ENCODE peak calls at places on chromosomes 1 and 21, in six cellular contexts. L is suprapubic skin, K is stomach, W is H1, X is tibial nerve, C is A549. T is an unnamed sample.

GRCh38 chr1:8409107-8409506 is 91.2 kb downstream of the SLC45A1 start:
- DNase-seq in L (no peak), K (no peak), W (no peak), X (peak), C (no peak), T (peak)

GRCh38 chr21:18265955-18266354 is 21.3 kb downstream of the CHODL start:
- DNase-seq in L (no peak), K (no peak), W (no peak), X (no peak), C (no peak), T (no peak)

GRCh38 chr1:8422439-8423133 is 104.7 kb downstream of the SLC45A1 start:
- DNase-seq in L (no peak), K (no peak), W (no peak), X (peak), C (no peak), T (peak)

GRCh38 chr1:67629370-67630075 is 55.5 kb upstream of the GADD45A start:
- DNase-seq in L (no peak), K (no peak), W (no peak), X (no peak), C (no peak), T (no peak)

GRCh38 chr21:15826147-15826780 is 96.5 kb downstream of the USP25 start:
- DNase-seq in L (no peak), K (no peak), W (no peak), X (no peak), C (peak), T (peak)

GRCh38 chr21:15064576-15065380 is at the start of gene NRIP1:
- DNase-seq in L (peak), K (peak), W (peak), X (peak), C (peak), T (peak)

GRCh38 chr1:167752219-167752985 is 30.6 kb downstream of the MPZL1 start:
- DNase-seq in L (no peak), K (no peak), W (no peak), X (no peak), C (no peak), T (no peak)

GRCh38 chr1:178727014-178727895 is 2.2 kb downstream of the RALGPS2 start:
- DNase-seq in L (no peak), K (no peak), W (no peak), X (no peak), C (no peak), T (no peak)

GRCh38 chr1:245869847-245870246 is 637.2 kb downstream of the SMYD3 start:
- DNase-seq in L (no peak), K (no peak), W (no peak), X (no peak), C (no peak), T (no peak)

GRCh38 chr1:30795026-30795425 is 37.5 kb upstream of the LAPTM5 start:
- DNase-seq in L (no peak), K (no peak), W (no peak), X (no peak), C (no peak), T (no peak)

GRCh38 chr21:41580758-41581554 is 73.0 kb upstream of the TMPRSS2 start:
- DNase-seq in L (no peak), K (peak), W (peak), X (no peak), C (no peak), T (peak)

GRCh38 chr1:7046314-7046713 is 261.1 kb downstream of the CAMTA1 start:
- DNase-seq in L (no peak), K (peak), W (peak), X (no peak), C (no peak), T (no peak)

GRCh38 chr1:876428-876827 is 47.3 kb upstream of the SAMD11 start:
- DNase-seq in L (no peak), K (no peak), W (no peak), X (no peak), C (no peak), T (no peak)

GRCh38 chr1:44220001-44220751 is 6.9 kb downstream of the DMAP1 start:
- DNase-seq in L (no peak), K (no peak), W (no peak), X (no peak), C (no peak), T (no peak)

GRCh38 chr1:28862571-28863403 is 50.8 kb downstream of the OPRD1 start:
- DNase-seq in L (no peak), K (no peak), W (no peak), X (no peak), C (no peak), T (no peak)

GRCh38 chr1:43048601-43049011 is 89.9 kb upstream of the SLC2A1 start:
- DNase-seq in L (no peak), K (no peak), W (no peak), X (no peak), C (no peak), T (no peak)

GRCh38 chr1:179821524-179821923 is 56.1 kb downstream of the TOR1AIP2 start:
- DNase-seq in L (peak), K (no peak), W (no peak), X (no peak), C (no peak), T (no peak)

GRCh38 chr21:45417256-45417950 is 12.4 kb downstream of the COL18A1 start:
- DNase-seq in L (no peak), K (no peak), W (no peak), X (no peak), C (no peak), T (no peak)

GRCh38 chr1:1906185-1907097 is 8.6 kb upstream of the CALML6 start:
- DNase-seq in L (peak), K (peak), W (peak), X (peak), C (peak), T (peak)

GRCh38 chr1:156128749-156129682 is 14.5 kb downstream of the LMNA start:
- DNase-seq in L (no peak), K (no peak), W (no peak), X (no peak), C (no peak), T (peak)

GRCh38 chr1:198167436-198167934 is 10.7 kb downstream of the NEK7 start:
- DNase-seq in L (no peak), K (no peak), W (no peak), X (no peak), C (no peak), T (no peak)

GRCh38 chr1:186303911-186304310 is 71.1 kb downstream of the TPR start:
- DNase-seq in L (no peak), K (no peak), W (no peak), X (no peak), C (no peak), T (no peak)

GRCh38 chr1:213979751-213980605 is 7.8 kb upstream of the PROX1 start:
- DNase-seq in L (no peak), K (no peak), W (peak), X (no peak), C (no peak), T (no peak)

GRCh38 chr1:203508463-203508862 is 14.5 kb downstream of the OPTC start:
- DNase-seq in L (no peak), K (no peak), W (no peak), X (no peak), C (no peak), T (no peak)

DNA sequence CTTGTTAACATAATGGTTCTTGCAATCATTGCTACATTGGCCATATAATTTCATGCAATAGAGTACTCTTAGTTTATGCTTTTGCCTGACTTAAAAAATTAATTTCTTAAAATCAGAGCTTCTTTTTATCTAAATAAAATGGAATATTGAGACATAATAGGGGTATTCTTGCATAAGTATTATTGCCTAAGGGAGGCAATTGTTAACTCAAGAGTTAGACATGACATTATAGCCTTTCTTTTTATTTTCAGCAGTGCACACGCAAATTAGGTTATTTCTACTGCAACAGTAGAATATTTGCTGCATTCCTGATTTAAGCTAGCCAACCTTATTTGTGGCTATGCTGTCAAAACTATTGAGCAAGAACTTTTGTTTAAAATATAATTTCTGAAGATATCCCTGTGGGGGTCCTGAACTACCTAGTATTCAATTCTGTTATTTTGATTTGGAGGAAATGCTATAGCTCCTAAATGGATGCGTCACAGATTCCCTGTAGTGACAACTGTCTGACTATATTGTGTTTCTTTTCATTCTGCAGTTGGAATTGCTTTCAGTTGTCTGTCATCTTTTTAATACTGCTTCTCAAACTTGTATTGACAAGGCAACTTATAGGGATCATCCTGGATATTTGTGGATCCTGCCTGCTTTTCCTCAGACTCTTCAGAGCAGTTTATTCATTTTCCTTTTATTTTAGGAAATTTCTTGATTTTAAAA is 211.0 kb downstream of the PATJ start:
- DNase-seq in L (no peak), K (no peak), W (no peak), X (no peak), C (no peak), T (no peak)
- TF ChIP-seq EP300 in L (no peak), K (no peak), W (no peak), X (no peak), C (no peak), T (no peak)

GRCh38 chr1:181089777-181090505 is 1.4 kb downstream of the IER5 start:
- DNase-seq in L (peak), K (peak), W (peak), X (peak), C (no peak), T (peak)

GRCh38 chr1:181092883-181093282 is 4.4 kb downstream of the IER5 start:
- DNase-seq in L (no peak), K (no peak), W (no peak), X (no peak), C (no peak), T (no peak)

GRCh38 chr1:181090653-181091126 is 2.2 kb downstream of the IER5 start:
- DNase-seq in L (no peak), K (no peak), W (no peak), X (no peak), C (no peak), T (peak)

GRCh38 chr1:181092056-181092455 is 3.6 kb downstream of the IER5 start:
- DNase-seq in L (no peak), K (no peak), W (no peak), X (no peak), C (no peak), T (no peak)

GRCh38 chr1:181091322-181092040 is 3.0 kb downstream of the IER5 start:
- DNase-seq in L (no peak), K (no peak), W (no peak), X (no peak), C (no peak), T (no peak)
- TF ChIP-seq POLR2A in L (no peak), K (no peak), W (no peak), X (no peak), C (no peak), T (no peak)

DNA sequence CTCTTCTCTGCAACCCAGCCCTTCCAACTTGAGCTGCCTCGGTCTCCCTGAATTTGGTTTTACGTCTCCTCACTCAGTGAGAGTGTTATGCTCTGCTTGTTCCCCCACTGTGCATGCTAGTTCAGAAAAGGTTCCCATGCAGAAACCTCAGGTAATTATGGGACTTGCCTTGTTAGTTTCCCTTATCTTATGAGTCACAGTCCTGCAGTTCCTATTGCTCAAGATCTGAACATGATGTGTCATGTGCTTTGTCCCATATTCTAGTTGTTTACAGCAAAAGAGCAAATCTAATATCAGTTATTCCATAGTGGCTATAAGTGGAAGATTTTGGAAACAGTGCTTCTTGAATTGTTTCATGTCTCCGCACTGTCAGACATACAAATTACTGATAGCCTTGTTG is 74.4 kb downstream of the DUSP10 start:
- DNase-seq in L (no peak), K (no peak), W (no peak), X (no peak), C (no peak), T (no peak)
- TF ChIP-seq EP300 in L (no peak), K (no peak), W (no peak), X (no peak), C (no peak), T (no peak)

DNA sequence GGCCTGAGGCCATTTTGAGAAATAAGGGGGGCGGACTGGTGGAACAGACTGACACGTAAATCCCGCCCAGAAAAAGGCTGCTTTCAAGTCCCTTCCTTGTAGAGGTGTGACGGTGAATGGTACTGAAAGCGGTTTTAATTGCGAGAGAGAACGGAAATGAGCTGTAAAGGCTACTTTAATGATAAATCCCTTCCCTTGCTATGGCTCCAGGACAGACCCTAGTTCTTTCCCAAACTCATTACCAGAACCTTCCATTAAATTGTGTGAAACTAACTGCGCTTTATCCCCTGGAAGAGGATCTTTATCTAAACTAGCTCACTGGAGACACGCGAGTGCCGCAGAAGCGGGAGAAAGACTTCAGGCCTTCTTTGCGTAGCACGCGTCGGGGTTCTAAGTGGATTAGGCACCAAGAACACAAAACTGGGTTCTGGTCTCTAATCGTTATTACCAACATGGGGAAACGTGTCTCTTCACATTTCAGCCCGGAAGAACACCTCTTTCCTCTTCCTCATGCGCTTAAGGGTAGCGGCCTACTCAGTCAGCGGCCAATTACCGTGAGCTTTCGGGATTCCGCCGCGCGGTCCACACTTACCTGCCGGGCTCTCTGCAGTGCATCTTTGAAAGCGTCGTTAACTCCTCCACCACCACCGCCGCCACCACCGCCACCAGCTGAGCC is 441 bp downstream of the FUBP1 start:
- DNase-seq in L (no peak), K (peak), W (no peak), X (peak), C (peak), T (peak)
- TF ChIP-seq POLR2A in L (peak), K (no peak), W (peak), X (no peak), C (no peak), T (peak)

T was measured in transverse colon.